ENCODE peak calls at places on chromosomes 16 and 17, in four cellular contexts. One of them, this sample, is unnamed.

GRCh38 chr17:5838661-5839300 is 231.4 kb upstream of the WSCD1 start:
- DNase-seq in CD8-positive, alpha-beta T cell: no peak
- DNase-seq in B cell: no peak
- DNase-seq in left colon: no peak
- DNase-seq in this sample: peak

GRCh38 chr16:24689128-24689527 is 40.3 kb upstream of the TNRC6A start:
- DNase-seq in CD8-positive, alpha-beta T cell: no peak
- DNase-seq in B cell: no peak
- DNase-seq in left colon: no peak
- DNase-seq in this sample: no peak

GRCh38 chr16:85936761-85937343 is 37.9 kb downstream of the IRF8 start:
- DNase-seq in CD8-positive, alpha-beta T cell: peak
- DNase-seq in left colon: no peak
- DNase-seq in B cell: no peak
- DNase-seq in this sample: no peak

GRCh38 chr17:39662551-39663339 is 2.4 kb upstream of the TCAP start:
- DNase-seq in left colon: peak
- DNase-seq in B cell: no peak
- DNase-seq in CD8-positive, alpha-beta T cell: no peak
- DNase-seq in this sample: no peak

GRCh38 chr17:69275751-69276150 is 47.1 kb upstream of the ABCA10 start:
- DNase-seq in CD8-positive, alpha-beta T cell: no peak
- DNase-seq in left colon: no peak
- DNase-seq in B cell: no peak
- DNase-seq in this sample: no peak

GRCh38 chr16:84254080-84254479 is 14.3 kb upstream of the KCNG4 start:
- DNase-seq in CD8-positive, alpha-beta T cell: no peak
- DNase-seq in B cell: no peak
- DNase-seq in left colon: no peak
- DNase-seq in this sample: no peak

GRCh38 chr16:69424935-69425784 is 741 bp downstream of the CYB5B start:
- DNase-seq in left colon: no peak
- DNase-seq in B cell: no peak
- DNase-seq in CD8-positive, alpha-beta T cell: no peak
- DNase-seq in this sample: no peak

GRCh38 chr16:85996843-85997242 is 97.9 kb downstream of the IRF8 start:
- DNase-seq in B cell: no peak
- DNase-seq in CD8-positive, alpha-beta T cell: no peak
- DNase-seq in left colon: peak
- DNase-seq in this sample: no peak

GRCh38 chr17:81510524-81510797 is 2.1 kb downstream of the ACTG1 start:
- DNase-seq in left colon: no peak
- DNase-seq in CD8-positive, alpha-beta T cell: no peak
- DNase-seq in B cell: no peak
- DNase-seq in this sample: no peak

GRCh38 chr17:78599419-78599818 is 22.2 kb upstream of the DNAH17 start:
- DNase-seq in B cell: no peak
- DNase-seq in CD8-positive, alpha-beta T cell: no peak
- DNase-seq in left colon: no peak
- DNase-seq in this sample: no peak

GRCh38 chr17:14298221-14298994 is 2.5 kb upstream of the HS3ST3B1 start:
- DNase-seq in left colon: no peak
- DNase-seq in B cell: peak
- DNase-seq in CD8-positive, alpha-beta T cell: no peak
- DNase-seq in this sample: peak

GRCh38 chr17:14582996-14583395 is 282.1 kb downstream of the HS3ST3B1 start:
- DNase-seq in CD8-positive, alpha-beta T cell: no peak
- DNase-seq in left colon: no peak
- DNase-seq in B cell: no peak
- DNase-seq in this sample: no peak

GRCh38 chr17:14011740-14012405 is 57.4 kb upstream of the COX10 start:
- DNase-seq in CD8-positive, alpha-beta T cell: no peak
- DNase-seq in B cell: peak
- DNase-seq in left colon: no peak
- DNase-seq in this sample: no peak

GRCh38 chr17:50934672-50935200 is 68.6 kb upstream of the TOB1 start:
- DNase-seq in B cell: no peak
- DNase-seq in CD8-positive, alpha-beta T cell: no peak
- DNase-seq in left colon: no peak
- DNase-seq in this sample: no peak

GRCh38 chr17:5526821-5527598 is 40.6 kb downstream of the MIS12 start:
- DNase-seq in B cell: no peak
- DNase-seq in CD8-positive, alpha-beta T cell: peak
- DNase-seq in left colon: peak
- DNase-seq in this sample: peak

GRCh38 chr17:56593073-56593740 is at the start of gene NOG:
- DNase-seq in B cell: peak
- DNase-seq in left colon: peak
- DNase-seq in CD8-positive, alpha-beta T cell: peak
- DNase-seq in this sample: no peak

GRCh38 chr16:80006175-80006895 is 405.8 kb upstream of the MAF start:
- DNase-seq in left colon: no peak
- DNase-seq in CD8-positive, alpha-beta T cell: no peak
- DNase-seq in B cell: no peak
- DNase-seq in this sample: no peak

This sample was measured in retina.